ENCODE peak calls at places on chromosomes 3 and 15, in seven cellular contexts. E, C, V, I, L, Z and S are unnamed samples.

GRCh38 chr3:144059481-144059880 is 87.9 kb downstream of the DIPK2A start:
- DNase-seq in E (peak), C (no peak), V (no peak), I (no peak), L (no peak), Z (no peak), S (no peak)

GRCh38 chr15:88537591-88538317 is 8.7 kb downstream of the DET1 start:
- DNase-seq in E (no peak), C (no peak), V (no peak), I (no peak), L (no peak), Z (no peak), S (no peak)

GRCh38 chr3:47715928-47716327 is 65.8 kb downstream of the SMARCC1 start:
- DNase-seq in E (peak), C (no peak), V (no peak), I (no peak), L (no peak), Z (no peak), S (no peak)

GRCh38 chr3:151282921-151283320 is 4.6 kb upstream of the P2RY14 start:
- DNase-seq in E (peak), C (no peak), V (no peak), I (no peak), L (no peak), Z (no peak), S (no peak)

GRCh38 chr3:115445559-115445958 is 177.8 kb upstream of the GAP43 start:
- DNase-seq in E (no peak), C (no peak), V (no peak), I (no peak), L (no peak), Z (no peak), S (no peak)

GRCh38 chr3:127070776-127071175 is 87.9 kb downstream of the PLXNA1 start:
- DNase-seq in E (no peak), C (peak), V (no peak), I (no peak), L (no peak), Z (no peak), S (no peak)

GRCh38 chr3:126751611-126752302 is 47.7 kb downstream of the CHCHD6 start:
- DNase-seq in E (peak), C (no peak), V (no peak), I (no peak), L (no peak), Z (no peak), S (no peak)

GRCh38 chr3:65035231-65035630 is 347.4 kb upstream of the ADAMTS9 start:
- DNase-seq in E (no peak), C (no peak), V (no peak), I (no peak), L (no peak), Z (no peak), S (no peak)

GRCh38 chr3:42035816-42036482 is 55.2 kb upstream of the TRAK1 start:
- DNase-seq in E (peak), C (no peak), V (no peak), I (no peak), L (no peak), Z (no peak), S (no peak)

GRCh38 chr3:151614-152189 is 44.9 kb upstream of the CHL1 start:
- DNase-seq in E (no peak), C (no peak), V (no peak), I (no peak), L (no peak), Z (no peak), S (no peak)

GRCh38 chr3:40827942-40828688 is 303.4 kb downstream of the ZNF621 start:
- DNase-seq in E (peak), C (peak), V (no peak), I (no peak), L (no peak), Z (no peak), S (no peak)

GRCh38 chr3:188687389-188687788 is 484.4 kb upstream of the TPRG1 start:
- DNase-seq in E (peak), C (no peak), V (no peak), I (no peak), L (no peak), Z (no peak), S (peak)

GRCh38 chr3:58130591-58130990 is 80.2 kb downstream of the DNASE1L3 start:
- DNase-seq in E (no peak), C (no peak), V (no peak), I (no peak), L (no peak), Z (peak), S (no peak)

GRCh38 chr3:113783463-113783862 is 36.6 kb downstream of the ATP6V1A start:
- DNase-seq in E (peak), C (no peak), V (no peak), I (no peak), L (no peak), Z (no peak), S (no peak)

GRCh38 chr3:176055851-176056250 is 1141.4 kb downstream of the TBL1XR1 start:
- DNase-seq in E (peak), C (no peak), V (no peak), I (no peak), L (no peak), Z (no peak), S (no peak)

GRCh38 chr3:5250467-5251195 is 63.1 kb downstream of the EDEM1 start:
- DNase-seq in E (peak), C (no peak), V (no peak), I (no peak), L (no peak), Z (no peak), S (no peak)

GRCh38 chr15:73318463-73319351 is 50.1 kb downstream of the HCN4 start:
- DNase-seq in E (no peak), C (no peak), V (no peak), I (peak), L (peak), Z (peak), S (peak)

GRCh38 chr3:142602630-142603339 is 6.6 kb downstream of the PLS1 start:
- DNase-seq in E (no peak), C (no peak), V (no peak), I (no peak), L (no peak), Z (no peak), S (no peak)

GRCh38 chr15:61994216-61994615 is 66.0 kb downstream of the VPS13C start:
- DNase-seq in E (peak), C (no peak), V (no peak), I (no peak), L (no peak), Z (no peak), S (no peak)

GRCh38 chr3:188491276-188491687 is 337.3 kb downstream of the LPP start:
- DNase-seq in E (no peak), C (no peak), V (no peak), I (no peak), L (no peak), Z (no peak), S (no peak)

GRCh38 chr3:82229397-82229796 is 468.0 kb upstream of the GBE1 start:
- DNase-seq in E (no peak), C (no peak), V (no peak), I (no peak), L (no peak), Z (no peak), S (no peak)

GRCh38 chr15:63983071-63983711 is 63.1 kb downstream of the DAPK2 start:
- DNase-seq in E (no peak), C (no peak), V (no peak), I (peak), L (no peak), Z (peak), S (no peak)

GRCh38 chr3:24201301-24201700 is 256.2 kb downstream of the NR1D2 start:
- DNase-seq in E (no peak), C (no peak), V (no peak), I (no peak), L (no peak), Z (no peak), S (no peak)

GRCh38 chr15:84023636-84024035 is 211.9 kb upstream of the GOLGA6L4 start:
- DNase-seq in E (peak), C (no peak), V (no peak), I (peak), L (no peak), Z (no peak), S (peak)

GRCh38 chr3:107911337-107912000 is 179.4 kb downstream of the CD47 start:
- DNase-seq in E (peak), C (no peak), V (no peak), I (no peak), L (no peak), Z (no peak), S (no peak)

GRCh38 chr3:195200010-195200822 is 70.7 kb downstream of the XXYLT1 start:
- DNase-seq in E (no peak), C (no peak), V (no peak), I (no peak), L (no peak), Z (no peak), S (no peak)

GRCh38 chr15:87702270-87702669 is 554.3 kb downstream of the NTRK3 start:
- DNase-seq in E (no peak), C (no peak), V (no peak), I (no peak), L (no peak), Z (no peak), S (no peak)

GRCh38 chr15:68408526-68408925 is 23.4 kb downstream of the ITGA11 start:
- DNase-seq in E (no peak), C (peak), V (no peak), I (no peak), L (peak), Z (no peak), S (no peak)

GRCh38 chr15:50837256-50837770 is 71.2 kb upstream of the AP4E1 start:
- DNase-seq in E (no peak), C (no peak), V (no peak), I (no peak), L (no peak), Z (no peak), S (no peak)
- TF ChIP-seq CTCF in E (no peak), C (no peak), V (no peak), I (no peak), L (no peak), Z (no peak), S (no peak)

DNA sequence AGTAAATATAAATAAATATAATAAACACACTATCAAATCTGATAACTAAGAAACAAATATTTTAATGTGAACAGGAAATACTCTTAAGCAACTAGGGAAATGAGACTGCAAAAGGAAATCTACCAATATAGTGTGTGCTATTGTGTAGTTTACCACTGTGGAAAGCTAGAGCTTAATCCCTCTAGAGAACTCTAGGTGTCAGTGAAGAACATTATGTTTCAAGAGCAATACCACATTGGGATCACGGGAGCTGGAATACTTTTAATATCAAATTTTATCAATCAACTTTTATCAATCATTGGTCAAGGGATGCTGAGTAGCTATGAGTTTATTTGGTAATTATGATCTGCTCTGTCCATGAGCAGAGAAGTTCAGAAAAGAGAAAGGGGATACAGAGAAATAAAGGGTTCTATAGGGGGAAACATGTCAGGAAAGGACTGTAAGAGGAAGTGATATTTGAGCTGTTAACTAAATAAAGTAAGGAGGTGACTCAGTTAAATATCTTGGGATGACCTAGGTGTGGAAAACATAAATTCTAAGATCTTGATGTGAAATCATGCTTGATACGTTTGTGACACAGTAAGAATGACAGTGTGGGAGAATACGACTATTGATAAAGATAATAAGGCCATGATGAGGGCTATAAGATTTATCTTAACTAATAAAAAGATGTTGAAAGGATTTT is 762.2 kb upstream of the ALCAM start:
- DNase-seq in E (peak), C (no peak), V (no peak), I (no peak), L (no peak), Z (no peak), S (no peak)
- TF ChIP-seq CTCF in E (peak), C (no peak), V (peak), I (no peak), L (no peak), Z (peak), S (no peak)

GRCh38 chr15:34213690-34214089 is 3.8 kb upstream of the KATNBL1 start:
- DNase-seq in E (no peak), C (no peak), V (no peak), I (no peak), L (no peak), Z (no peak), S (no peak)
- TF ChIP-seq CTCF in E (no peak), C (no peak), V (no peak), I (no peak), L (no peak), Z (no peak), S (no peak)

GRCh38 chr3:157119369-157119951 is 40.5 kb downstream of the CCNL1 start:
- DNase-seq in E (no peak), C (no peak), V (no peak), I (no peak), L (no peak), Z (no peak), S (no peak)
- TF ChIP-seq CTCF in E (no peak), C (no peak), V (no peak), I (no peak), L (no peak), Z (no peak), S (no peak)

DNA sequence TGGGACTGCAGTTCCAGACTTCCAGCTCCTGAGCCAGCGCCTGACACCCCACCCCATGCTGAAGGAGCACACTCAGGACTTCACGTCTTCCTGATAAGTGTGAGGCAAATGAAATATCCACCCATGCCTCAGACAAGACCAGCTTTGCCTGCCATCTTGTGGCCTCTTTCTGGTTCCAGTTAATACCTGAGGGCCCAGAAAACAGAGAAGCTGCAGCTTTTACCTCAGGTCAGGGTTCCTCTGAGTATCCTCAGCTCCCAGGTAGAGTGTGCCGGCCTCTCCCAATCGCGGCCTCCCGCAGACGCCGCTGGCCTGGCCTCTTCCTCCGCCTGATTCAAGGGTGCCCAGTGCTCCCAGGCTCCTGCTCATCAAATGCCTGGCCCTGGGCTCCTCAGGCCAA is 5.1 kb upstream of the KLHL6 start:
- DNase-seq in E (peak), C (no peak), V (peak), I (no peak), L (no peak), Z (peak), S (peak)
- TF ChIP-seq CTCF in E (peak), C (no peak), V (no peak), I (no peak), L (peak), Z (peak), S (no peak)

GRCh38 chr3:11185564-11186317 is 31.4 kb downstream of the HRH1 start:
- DNase-seq in E (peak), C (peak), V (no peak), I (no peak), L (peak), Z (no peak), S (no peak)
- TF ChIP-seq CTCF in E (no peak), C (no peak), V (no peak), I (no peak), L (no peak), Z (no peak), S (no peak)

GRCh38 chr3:158841387-158841786 is 39.5 kb downstream of the MFSD1 start:
- DNase-seq in E (no peak), C (no peak), V (peak), I (no peak), L (no peak), Z (peak), S (no peak)

GRCh38 chr3:158842946-158843345 is 41.1 kb downstream of the MFSD1 start:
- DNase-seq in E (no peak), C (no peak), V (no peak), I (no peak), L (no peak), Z (no peak), S (no peak)

GRCh38 chr3:158836312-158836711 is 34.5 kb downstream of the MFSD1 start:
- DNase-seq in E (no peak), C (no peak), V (no peak), I (no peak), L (no peak), Z (no peak), S (no peak)

GRCh38 chr3:158837232-158837631 is 35.4 kb downstream of the MFSD1 start:
- DNase-seq in E (no peak), C (no peak), V (no peak), I (no peak), L (no peak), Z (no peak), S (no peak)

GRCh38 chr3:158839966-158840365 is 38.1 kb downstream of the MFSD1 start:
- DNase-seq in E (no peak), C (no peak), V (no peak), I (no peak), L (no peak), Z (no peak), S (no peak)
- TF ChIP-seq CTCF in E (no peak), C (no peak), V (no peak), I (no peak), L (no peak), Z (no peak), S (no peak)